ENCODE peak calls at places on chromosome 21, in nine cellular contexts. One of them, this sample, is unnamed. For H3K36me3, the result is how much of the 10 kb centered on the place peaks cover.

GRCh38 chr21:27306821-27307746 is 340.2 kb upstream of the ADAMTS5 start:
- DNase-seq in BJ: peak
- DNase-seq in CD8-positive, alpha-beta memory T cell: no peak
- DNase-seq in colonic mucosa: no peak
- DNase-seq in NT2/D1: no peak
- DNase-seq in osteoblast: no peak
- DNase-seq in DND-41: no peak
- DNase-seq in heart left ventricle: no peak
- DNase-seq in naive thymus-derived CD4-positive, alpha-beta T cell: no peak
- DNase-seq in this sample: no peak

GRCh38 chr21:46455575-46456385 is 2.9 kb upstream of the DIP2A start:
- DNase-seq in BJ: no peak
- DNase-seq in CD8-positive, alpha-beta memory T cell: no peak
- DNase-seq in colonic mucosa: no peak
- DNase-seq in NT2/D1: no peak
- DNase-seq in osteoblast: peak
- DNase-seq in DND-41: no peak
- DNase-seq in heart left ventricle: peak
- DNase-seq in naive thymus-derived CD4-positive, alpha-beta T cell: no peak
- DNase-seq in this sample: no peak

GRCh38 chr21:46120301-46121285 is 22.7 kb downstream of the COL6A2 start:
- DNase-seq in BJ: no peak
- DNase-seq in CD8-positive, alpha-beta memory T cell: peak
- DNase-seq in colonic mucosa: no peak
- DNase-seq in NT2/D1: no peak
- DNase-seq in osteoblast: peak
- DNase-seq in DND-41: no peak
- DNase-seq in heart left ventricle: peak
- DNase-seq in naive thymus-derived CD4-positive, alpha-beta T cell: no peak
- DNase-seq in this sample: peak

GRCh38 chr21:34812510-34813265 is 143.9 kb downstream of the CLIC6 start:
- DNase-seq in BJ: peak
- DNase-seq in CD8-positive, alpha-beta memory T cell: no peak
- DNase-seq in colonic mucosa: no peak
- DNase-seq in NT2/D1: no peak
- DNase-seq in osteoblast: peak
- DNase-seq in DND-41: no peak
- DNase-seq in heart left ventricle: no peak
- DNase-seq in naive thymus-derived CD4-positive, alpha-beta T cell: no peak
- DNase-seq in this sample: no peak

GRCh38 chr21:25934771-25935224 is 200.0 kb downstream of the GABPA start:
- DNase-seq in BJ: peak
- DNase-seq in CD8-positive, alpha-beta memory T cell: no peak
- DNase-seq in colonic mucosa: peak
- DNase-seq in NT2/D1: no peak
- DNase-seq in osteoblast: peak
- DNase-seq in DND-41: no peak
- DNase-seq in heart left ventricle: peak
- DNase-seq in naive thymus-derived CD4-positive, alpha-beta T cell: no peak
- DNase-seq in this sample: no peak

GRCh38 chr21:27683292-27683691 is 716.4 kb upstream of the ADAMTS5 start:
- DNase-seq in BJ: no peak
- DNase-seq in CD8-positive, alpha-beta memory T cell: no peak
- DNase-seq in colonic mucosa: no peak
- DNase-seq in NT2/D1: no peak
- DNase-seq in osteoblast: no peak
- DNase-seq in DND-41: no peak
- DNase-seq in heart left ventricle: no peak
- DNase-seq in naive thymus-derived CD4-positive, alpha-beta T cell: no peak
- DNase-seq in this sample: no peak

GRCh38 chr21:14687277-14687642 is 141.1 kb upstream of the SAMSN1 start:
- DNase-seq in BJ: no peak
- DNase-seq in CD8-positive, alpha-beta memory T cell: no peak
- DNase-seq in colonic mucosa: no peak
- DNase-seq in NT2/D1: no peak
- DNase-seq in osteoblast: no peak
- DNase-seq in DND-41: no peak
- DNase-seq in heart left ventricle: no peak
- DNase-seq in naive thymus-derived CD4-positive, alpha-beta T cell: no peak
- DNase-seq in this sample: no peak

GRCh38 chr21:45404726-45405270 is at the start of gene COL18A1:
- DNase-seq in BJ: no peak
- DNase-seq in CD8-positive, alpha-beta memory T cell: peak
- DNase-seq in colonic mucosa: no peak
- DNase-seq in NT2/D1: no peak
- DNase-seq in osteoblast: peak
- DNase-seq in DND-41: no peak
- DNase-seq in heart left ventricle: peak
- DNase-seq in naive thymus-derived CD4-positive, alpha-beta T cell: peak
- DNase-seq in this sample: peak

GRCh38 chr21:28127390-28127789 is 865.3 kb downstream of the LTN1 start:
- DNase-seq in BJ: no peak
- DNase-seq in CD8-positive, alpha-beta memory T cell: no peak
- DNase-seq in colonic mucosa: no peak
- DNase-seq in NT2/D1: no peak
- DNase-seq in osteoblast: no peak
- DNase-seq in DND-41: no peak
- DNase-seq in heart left ventricle: no peak
- DNase-seq in naive thymus-derived CD4-positive, alpha-beta T cell: no peak
- DNase-seq in this sample: no peak

GRCh38 chr21:33403128-33403785 is at the start of gene IFNGR2:
- DNase-seq in BJ: no peak
- DNase-seq in CD8-positive, alpha-beta memory T cell: peak
- DNase-seq in colonic mucosa: no peak
- DNase-seq in NT2/D1: no peak
- DNase-seq in osteoblast: peak
- DNase-seq in DND-41: peak
- DNase-seq in heart left ventricle: peak
- DNase-seq in naive thymus-derived CD4-positive, alpha-beta T cell: peak
- DNase-seq in this sample: peak

GRCh38 chr21:41706678-41707077 is 60.2 kb downstream of the RIPK4 start:
- DNase-seq in BJ: no peak
- DNase-seq in CD8-positive, alpha-beta memory T cell: no peak
- DNase-seq in colonic mucosa: peak
- DNase-seq in NT2/D1: no peak
- DNase-seq in osteoblast: no peak
- DNase-seq in DND-41: no peak
- DNase-seq in heart left ventricle: no peak
- DNase-seq in naive thymus-derived CD4-positive, alpha-beta T cell: no peak
- DNase-seq in this sample: no peak

GRCh38 chr21:45542242-45542666 is at the start of gene SLC19A1:
- DNase-seq in BJ: no peak
- DNase-seq in CD8-positive, alpha-beta memory T cell: peak
- DNase-seq in colonic mucosa: peak
- DNase-seq in NT2/D1: no peak
- DNase-seq in osteoblast: peak
- DNase-seq in DND-41: peak
- DNase-seq in heart left ventricle: peak
- DNase-seq in naive thymus-derived CD4-positive, alpha-beta T cell: peak
- DNase-seq in this sample: peak

GRCh38 chr21:37220433-37220980 is 46.6 kb downstream of the VPS26C start:
- DNase-seq in BJ: no peak
- DNase-seq in CD8-positive, alpha-beta memory T cell: no peak
- DNase-seq in colonic mucosa: no peak
- DNase-seq in NT2/D1: peak
- DNase-seq in osteoblast: peak
- DNase-seq in DND-41: peak
- DNase-seq in heart left ventricle: no peak
- DNase-seq in naive thymus-derived CD4-positive, alpha-beta T cell: peak
- DNase-seq in this sample: peak

GRCh38 chr21:34213959-34214358 is 140.6 kb downstream of the MRPS6 start:
- DNase-seq in BJ: no peak
- DNase-seq in CD8-positive, alpha-beta memory T cell: no peak
- DNase-seq in colonic mucosa: no peak
- DNase-seq in NT2/D1: no peak
- DNase-seq in osteoblast: no peak
- DNase-seq in DND-41: no peak
- DNase-seq in heart left ventricle: no peak
- DNase-seq in naive thymus-derived CD4-positive, alpha-beta T cell: no peak
- DNase-seq in this sample: no peak

GRCh38 chr21:46515109-46515508 is 56.4 kb downstream of the DIP2A start:
- DNase-seq in BJ: no peak
- DNase-seq in CD8-positive, alpha-beta memory T cell: no peak
- DNase-seq in colonic mucosa: no peak
- DNase-seq in NT2/D1: no peak
- DNase-seq in osteoblast: no peak
- DNase-seq in DND-41: no peak
- DNase-seq in heart left ventricle: peak
- DNase-seq in naive thymus-derived CD4-positive, alpha-beta T cell: peak
- DNase-seq in this sample: no peak

GRCh38 chr21:45104560-45104959 is 30.2 kb downstream of the ADARB1 start:
- DNase-seq in BJ: no peak
- DNase-seq in CD8-positive, alpha-beta memory T cell: no peak
- DNase-seq in colonic mucosa: peak
- DNase-seq in NT2/D1: no peak
- DNase-seq in osteoblast: no peak
- DNase-seq in DND-41: no peak
- DNase-seq in heart left ventricle: peak
- DNase-seq in naive thymus-derived CD4-positive, alpha-beta T cell: no peak
- DNase-seq in this sample: no peak

GRCh38 chr21:28332796-28333195 is 659.9 kb downstream of the LTN1 start:
- DNase-seq in BJ: no peak
- DNase-seq in CD8-positive, alpha-beta memory T cell: no peak
- DNase-seq in colonic mucosa: no peak
- DNase-seq in NT2/D1: no peak
- DNase-seq in osteoblast: no peak
- DNase-seq in DND-41: no peak
- DNase-seq in heart left ventricle: no peak
- DNase-seq in naive thymus-derived CD4-positive, alpha-beta T cell: no peak
- DNase-seq in this sample: no peak

GRCh38 chr21:35026617-35027557 is 22.2 kb downstream of the RUNX1 start:
- DNase-seq in BJ: no peak
- DNase-seq in CD8-positive, alpha-beta memory T cell: peak
- DNase-seq in colonic mucosa: peak
- DNase-seq in NT2/D1: peak
- DNase-seq in osteoblast: peak
- DNase-seq in DND-41: peak
- DNase-seq in heart left ventricle: peak
- DNase-seq in naive thymus-derived CD4-positive, alpha-beta T cell: peak
- DNase-seq in this sample: peak

GRCh38 chr21:20270365-20271055 is 727.7 kb upstream of the NCAM2 start:
- DNase-seq in BJ: no peak
- DNase-seq in CD8-positive, alpha-beta memory T cell: no peak
- DNase-seq in colonic mucosa: no peak
- DNase-seq in NT2/D1: no peak
- DNase-seq in osteoblast: peak
- DNase-seq in DND-41: no peak
- DNase-seq in heart left ventricle: no peak
- DNase-seq in naive thymus-derived CD4-positive, alpha-beta T cell: no peak
- DNase-seq in this sample: no peak
- H3K36me3 ChIP-seq in BJ: under half
- H3K36me3 ChIP-seq in CD8-positive, alpha-beta memory T cell: under half
- H3K36me3 ChIP-seq in colonic mucosa: under half
- H3K36me3 ChIP-seq in NT2/D1: under half
- H3K36me3 ChIP-seq in osteoblast: under half
- H3K36me3 ChIP-seq in DND-41: under half
- H3K36me3 ChIP-seq in heart left ventricle: under half
- H3K36me3 ChIP-seq in naive thymus-derived CD4-positive, alpha-beta T cell: under half
- H3K36me3 ChIP-seq in this sample: under half

DNA sequence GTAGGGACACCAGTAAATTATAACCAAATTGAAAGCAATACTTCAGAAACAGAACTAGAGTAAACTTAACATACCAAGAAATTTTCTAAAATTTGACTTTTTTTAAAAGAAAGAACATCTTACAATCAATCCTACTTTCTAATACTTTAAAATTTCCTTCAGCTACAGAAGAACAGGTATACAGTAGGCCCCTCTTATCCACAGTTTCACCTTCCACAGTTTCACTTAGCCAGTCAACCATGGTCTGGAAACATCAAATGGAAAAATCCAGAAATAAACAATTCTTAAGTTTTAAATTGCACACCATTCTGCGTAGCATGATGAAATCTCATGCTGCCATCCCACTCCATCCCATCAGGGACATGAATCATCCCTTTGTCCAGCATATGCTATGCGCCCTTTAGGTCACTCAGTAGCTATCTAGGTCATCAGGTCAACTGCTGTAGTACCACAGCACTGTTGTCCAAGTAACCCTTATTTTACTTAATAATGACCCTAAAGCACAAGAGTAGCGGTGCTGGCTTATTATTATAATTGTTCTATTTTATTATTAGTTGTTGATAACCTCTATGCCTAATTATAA is 67.7 kb downstream of the HSF2BP start:
- DNase-seq in BJ: no peak
- DNase-seq in CD8-positive, alpha-beta memory T cell: no peak
- DNase-seq in colonic mucosa: no peak
- DNase-seq in NT2/D1: no peak
- DNase-seq in osteoblast: no peak
- DNase-seq in DND-41: no peak
- DNase-seq in heart left ventricle: no peak
- DNase-seq in naive thymus-derived CD4-positive, alpha-beta T cell: no peak
- DNase-seq in this sample: no peak
- H3K4me3 ChIP-seq in BJ: no peak
- H3K4me3 ChIP-seq in CD8-positive, alpha-beta memory T cell: no peak
- H3K4me3 ChIP-seq in colonic mucosa: no peak
- H3K4me3 ChIP-seq in NT2/D1: no peak
- H3K4me3 ChIP-seq in osteoblast: no peak
- H3K4me3 ChIP-seq in DND-41: no peak
- H3K4me3 ChIP-seq in heart left ventricle: no peak
- H3K4me3 ChIP-seq in naive thymus-derived CD4-positive, alpha-beta T cell: no peak
- H3K4me3 ChIP-seq in this sample: no peak

GRCh38 chr21:39232926-39233325 is 49.7 kb upstream of the PSMG1 start:
- DNase-seq in BJ: no peak
- DNase-seq in CD8-positive, alpha-beta memory T cell: no peak
- DNase-seq in colonic mucosa: no peak
- DNase-seq in NT2/D1: no peak
- DNase-seq in osteoblast: peak
- DNase-seq in DND-41: no peak
- DNase-seq in heart left ventricle: no peak
- DNase-seq in naive thymus-derived CD4-positive, alpha-beta T cell: no peak
- DNase-seq in this sample: no peak
- H3K36me3 ChIP-seq in BJ: under half
- H3K36me3 ChIP-seq in CD8-positive, alpha-beta memory T cell: under half
- H3K36me3 ChIP-seq in colonic mucosa: under half
- H3K36me3 ChIP-seq in NT2/D1: half or more
- H3K36me3 ChIP-seq in osteoblast: under half
- H3K36me3 ChIP-seq in DND-41: half or more
- H3K36me3 ChIP-seq in heart left ventricle: under half
- H3K36me3 ChIP-seq in naive thymus-derived CD4-positive, alpha-beta T cell: under half
- H3K36me3 ChIP-seq in this sample: under half

DNA sequence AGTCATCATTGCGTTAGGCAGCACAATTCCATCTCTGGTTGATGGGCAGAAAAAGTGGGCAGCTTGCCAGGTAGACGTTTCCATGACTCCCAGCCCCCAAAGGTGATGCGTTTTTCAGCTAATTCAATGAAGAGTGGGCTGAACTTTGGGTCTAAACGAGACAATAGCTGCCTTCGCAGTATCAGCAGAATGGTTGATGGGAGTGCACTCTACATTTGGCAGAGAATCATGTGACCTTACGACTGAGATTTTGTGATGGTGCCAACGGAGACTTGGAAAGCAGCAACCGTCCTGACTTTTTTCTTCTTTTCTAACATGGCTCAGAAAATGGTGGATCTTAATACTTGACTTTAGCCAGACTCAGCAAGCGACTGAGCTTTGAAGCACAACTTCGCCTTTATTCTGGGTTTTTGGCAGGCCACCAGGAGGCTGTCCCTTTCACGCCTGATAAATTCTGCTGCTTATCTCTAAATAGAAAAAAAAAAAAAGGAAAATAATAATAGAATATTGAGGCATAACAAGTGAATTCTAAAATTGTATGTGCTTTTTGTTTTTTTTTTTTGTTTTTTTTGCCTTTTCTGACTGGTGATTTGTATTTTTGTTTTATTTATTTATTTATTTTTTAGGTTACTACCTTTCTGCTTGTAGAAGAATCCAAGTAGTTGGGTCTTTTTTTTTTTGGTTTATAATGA is 804.8 kb downstream of the USP25 start:
- DNase-seq in BJ: no peak
- DNase-seq in CD8-positive, alpha-beta memory T cell: no peak
- DNase-seq in colonic mucosa: peak
- DNase-seq in NT2/D1: no peak
- DNase-seq in osteoblast: no peak
- DNase-seq in DND-41: no peak
- DNase-seq in heart left ventricle: peak
- DNase-seq in naive thymus-derived CD4-positive, alpha-beta T cell: no peak
- DNase-seq in this sample: no peak
- H3K4me3 ChIP-seq in BJ: peak
- H3K4me3 ChIP-seq in CD8-positive, alpha-beta memory T cell: no peak
- H3K4me3 ChIP-seq in colonic mucosa: no peak
- H3K4me3 ChIP-seq in NT2/D1: no peak
- H3K4me3 ChIP-seq in osteoblast: peak
- H3K4me3 ChIP-seq in DND-41: no peak
- H3K4me3 ChIP-seq in heart left ventricle: peak
- H3K4me3 ChIP-seq in naive thymus-derived CD4-positive, alpha-beta T cell: no peak
- H3K4me3 ChIP-seq in this sample: no peak

This sample was measured in H7.